ENCODE peak calls at places on chromosomes 2 and 18, in four cellular contexts. T, X, F and U are unnamed samples.

GRCh38 chr2:63631501-63631900 is 42.7 kb downstream of the MDH1 start:
- DNase-seq in T (no peak), X (no peak), F (no peak), U (no peak)

GRCh38 chr18:73646772-73647171 is 500.9 kb downstream of the FBXO15 start:
- DNase-seq in X (no peak), T (no peak), F (no peak), U (no peak)

GRCh38 chr18:75120521-75120920 is 88.4 kb downstream of the PTGR3 start:
- DNase-seq in X (no peak), F (no peak), T (no peak), U (no peak)

GRCh38 chr2:68333931-68334330 is 14.2 kb upstream of the CNRIP1 start:
- DNase-seq in F (no peak), X (no peak), T (no peak), U (no peak)

GRCh38 chr2:213087040-213087439 is 64.4 kb downstream of the IKZF2 start:
- DNase-seq in T (no peak), X (no peak), F (no peak), U (no peak)

GRCh38 chr2:118686364-118686763 is 161.1 kb downstream of the EN1 start:
- DNase-seq in T (no peak), F (no peak), X (no peak), U (no peak)

GRCh38 chr2:156181208-156181607 is 151.3 kb downstream of the NR4A2 start:
- DNase-seq in F (no peak), T (no peak), X (no peak), U (no peak)

GRCh38 chr18:1394966-1395365 is 490.3 kb downstream of the ADCYAP1 start:
- DNase-seq in T (no peak), F (no peak), X (no peak), U (no peak)

GRCh38 chr2:14261771-14262170 is 370.7 kb upstream of the LRATD1 start:
- DNase-seq in X (no peak), T (no peak), F (no peak), U (no peak)

GRCh38 chr2:118322381-118322780 is 234.1 kb downstream of the INSIG2 start:
- DNase-seq in T (no peak), X (no peak), F (no peak), U (no peak)

GRCh38 chr2:106106627-106107508 is 87.2 kb downstream of the UXS1 start:
- DNase-seq in X (no peak), F (no peak), T (no peak), U (no peak)

GRCh38 chr18:79785831-79786230 is 11.9 kb upstream of the KCNG2 start:
- DNase-seq in X (no peak), T (no peak), F (peak; percentile 40), U (no peak)

GRCh38 chr2:230925443-230925878 is 419 bp upstream of the GPR55 start:
- DNase-seq in F (peak; percentile 17), X (peak; percentile 4), T (no peak), U (no peak)

GRCh38 chr2:229740279-229740678 is 25.9 kb upstream of the DNER start:
- DNase-seq in X (no peak), T (no peak), F (no peak), U (no peak)

GRCh38 chr18:77004555-77005380 is 127.8 kb downstream of the MBP start:
- DNase-seq in X (no peak), F (no peak), T (no peak), U (no peak)

DNA sequence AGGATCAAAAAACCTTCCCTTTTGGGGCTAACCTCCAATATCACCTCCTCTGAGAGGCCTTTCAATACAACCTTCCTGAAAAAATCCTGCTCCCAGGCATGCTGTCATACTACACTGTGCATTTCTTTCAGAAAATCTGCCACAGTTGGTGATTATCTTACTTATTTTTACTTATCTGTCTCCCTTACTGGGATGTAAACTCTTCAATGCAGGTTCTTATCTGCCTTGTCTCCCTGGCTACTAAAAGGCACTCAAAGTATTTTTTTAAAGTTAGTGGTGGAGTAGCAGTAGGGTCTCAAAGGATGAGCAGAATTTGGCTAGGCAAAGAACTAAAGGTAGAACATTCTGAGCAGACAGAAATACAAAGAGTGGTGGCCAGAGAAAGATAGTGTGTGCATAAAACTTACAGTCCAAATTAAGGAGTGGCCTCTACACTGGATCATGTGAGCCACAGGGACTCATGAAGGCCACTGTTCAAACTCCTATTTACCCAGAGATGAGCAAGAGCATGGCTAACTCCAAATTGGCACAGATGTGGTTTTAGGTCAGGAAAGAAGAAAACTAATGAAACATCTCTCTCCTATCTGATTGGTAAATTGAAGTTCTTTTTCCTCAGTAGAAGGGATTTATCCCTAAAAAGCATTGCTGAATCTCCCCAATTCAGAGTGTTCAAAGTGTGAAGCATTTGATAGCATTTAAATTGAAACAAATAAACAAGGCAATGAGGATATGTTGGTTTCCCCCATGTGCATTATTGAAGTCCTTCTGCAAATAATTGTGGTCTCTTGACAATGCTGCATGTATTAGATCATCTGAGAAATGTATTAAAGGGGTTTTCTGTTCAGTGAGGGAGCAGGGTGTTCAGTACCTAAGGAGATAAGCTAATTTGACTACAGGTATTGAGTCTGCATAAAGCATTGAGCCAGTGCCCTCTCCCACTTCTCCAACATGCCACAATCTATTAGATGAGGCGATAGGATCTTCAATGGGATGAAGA is 285.5 kb downstream of the MREG start:
- DNase-seq in X (no peak), T (no peak), F (no peak), U (no peak)
- TF ChIP-seq POLR2A in X (no peak), T (no peak), F (no peak), U (no peak)

DNA sequence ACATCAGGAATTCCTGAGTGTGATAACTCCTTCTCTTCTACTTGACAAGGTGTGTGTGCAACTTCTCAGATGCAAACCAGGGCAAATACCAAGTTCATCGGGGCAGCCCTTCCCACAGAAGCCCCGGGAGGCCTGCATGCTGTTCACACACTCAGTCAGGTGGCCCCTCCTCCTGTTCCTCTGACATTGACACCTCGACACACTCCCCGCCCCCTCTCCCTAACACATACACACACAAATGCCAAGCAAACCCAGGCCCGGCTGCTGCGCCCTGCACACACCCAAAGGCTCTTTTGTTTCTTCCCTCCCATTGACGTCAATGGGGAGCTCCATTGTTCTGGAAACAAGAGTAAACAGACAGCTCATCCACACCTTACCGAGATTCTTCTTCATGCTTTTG is 1.7 kb upstream of the PER2 start:
- DNase-seq in F (peak; percentile 88), X (peak; percentile 76), T (peak; percentile 62), U (peak; percentile 25)
- H3K4me1 ChIP-seq in F (peaks cover 7% of the 10 kb centered on the region), X (peaks cover 21% of the 10 kb centered on the region), T (peaks cover 13% of the 10 kb centered on the region), U (peaks cover 36% of the 10 kb centered on the region)

GRCh38 chr2:218228366-218229092 is 11.5 kb downstream of the ARPC2 start:
- DNase-seq in F (no peak), T (no peak), X (no peak), U (no peak)

GRCh38 chr2:218229239-218229638 is 12.2 kb downstream of the ARPC2 start:
- DNase-seq in T (no peak), F (no peak), X (no peak), U (no peak)

GRCh38 chr2:218229851-218230250 is 12.9 kb downstream of the ARPC2 start:
- DNase-seq in X (no peak), F (no peak), T (no peak), U (no peak)

GRCh38 chr2:218224206-218224605 is 7.2 kb downstream of the ARPC2 start:
- DNase-seq in F (no peak), T (no peak), X (no peak), U (no peak)

GRCh38 chr2:218226903-218227302 is 9.9 kb downstream of the ARPC2 start:
- DNase-seq in T (no peak), F (no peak), X (no peak), U (no peak)
- TF ChIP-seq POLR2A in T (no peak), F (no peak), X (no peak), U (no peak)

GRCh38 chr2:36380624-36381481 is 25.3 kb downstream of the CRIM1 start:
- DNase-seq in F (no peak), T (no peak), X (peak; percentile 25), U (no peak)
- H3K4me1 ChIP-seq in F (peaks cover 7% of the 10 kb centered on the region), T (peaks cover 2% of the 10 kb centered on the region), X (peaks cover 18% of the 10 kb centered on the region), U (peaks cover 52% of the 10 kb centered on the region)

DNA sequence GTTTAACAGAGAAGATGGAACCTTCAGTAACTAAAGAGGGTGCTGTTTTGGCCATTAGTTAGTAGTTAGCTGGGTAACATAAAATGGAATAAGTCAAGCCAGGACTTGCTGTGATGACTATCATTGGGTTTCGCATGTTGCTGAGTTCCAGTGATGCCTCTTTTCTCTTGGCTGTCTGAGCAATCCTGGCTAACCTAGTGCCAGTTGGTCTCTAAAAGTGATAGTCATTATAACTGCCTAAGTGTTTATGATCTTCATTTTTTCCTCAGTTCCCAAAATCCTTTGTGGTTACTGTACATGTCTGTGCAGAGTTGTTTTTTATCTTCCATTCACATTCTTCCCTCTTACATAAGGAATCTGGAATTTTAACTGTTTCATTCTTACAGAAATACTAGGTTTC is 33.4 kb downstream of the WDR43 start:
- DNase-seq in X (no peak), T (no peak), F (no peak), U (no peak)
- TF ChIP-seq POLR2A in X (no peak), T (no peak), F (no peak), U (no peak)

DNA sequence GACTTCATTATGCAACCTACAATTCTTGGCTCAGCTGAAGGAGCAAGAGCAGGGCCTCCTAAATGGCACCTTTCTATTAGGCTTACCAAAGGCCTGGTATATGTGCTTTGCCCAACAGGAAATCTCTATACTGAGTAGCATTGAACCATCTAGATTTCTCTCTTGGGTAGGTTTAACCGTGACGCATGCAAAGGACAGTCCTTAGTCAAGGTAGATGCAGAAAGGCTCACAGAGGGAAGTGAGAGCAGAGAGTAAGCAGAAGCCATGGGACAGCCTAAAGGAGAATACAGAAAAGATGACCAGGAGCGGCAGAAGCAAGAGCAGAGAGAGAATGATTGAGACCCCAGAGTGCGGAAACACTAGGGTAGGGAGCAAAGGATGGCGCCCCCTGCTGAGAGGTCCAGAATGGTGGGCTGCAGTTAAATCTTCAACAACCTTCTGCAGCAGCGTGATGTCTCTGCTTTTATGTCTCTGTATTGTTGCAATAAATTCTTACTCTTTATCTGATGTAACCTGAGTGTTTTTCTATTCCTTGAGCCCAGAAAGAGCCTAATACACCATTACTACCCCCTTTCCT is 4.7 kb upstream of the OSBPL1A start:
- DNase-seq in X (no peak), F (no peak), T (no peak), U (no peak)
- H3K4me1 ChIP-seq in X (no peaks in the 10 kb centered on the region), F (no peaks in the 10 kb centered on the region), T (no peaks in the 10 kb centered on the region), U (peaks cover 3% of the 10 kb centered on the region)